ENCODE peak calls at places on chromosomes 1 and 21, in four cellular contexts. D is aorta, Y is GM12878, G is Karpas-422. L is an unnamed sample. For H3K27me3, the result is how much of the 10 kb centered on the place peaks cover.

GRCh38 chr1:67211589-67212563 is 45.6 kb downstream of the IL23R start:
- DNase-seq in D (no peak), Y (no peak), G (peak), L (no peak)

GRCh38 chr1:27142464-27142863 is 12.5 kb downstream of the SLC9A1 start:
- DNase-seq in D (no peak), Y (no peak), G (peak), L (no peak)

GRCh38 chr1:204477036-204477740 is 17.4 kb downstream of the PIK3C2B start:
- DNase-seq in D (no peak), Y (no peak), G (no peak), L (no peak)

GRCh38 chr1:234111458-234112142 is 207.1 kb downstream of the SLC35F3 start:
- DNase-seq in D (no peak), Y (no peak), G (no peak), L (no peak)

GRCh38 chr1:223312705-223313414 is 51.1 kb downstream of the SUSD4 start:
- DNase-seq in D (no peak), Y (no peak), G (no peak), L (no peak)

GRCh38 chr1:228333739-228334115 is 72.9 kb downstream of the TRIM11 start:
- DNase-seq in D (peak), Y (no peak), G (no peak), L (no peak)

GRCh38 chr1:25619101-25619890 is 2.7 kb downstream of the MAN1C1 start:
- DNase-seq in D (no peak), Y (no peak), G (peak), L (no peak)

GRCh38 chr1:53651356-53651755 is 87.6 kb downstream of the GLIS1 start:
- DNase-seq in D (peak), Y (no peak), G (no peak), L (no peak)

GRCh38 chr1:87362834-87363426 is 34.2 kb downstream of the LMO4 start:
- DNase-seq in D (no peak), Y (no peak), G (no peak), L (no peak)

DNA sequence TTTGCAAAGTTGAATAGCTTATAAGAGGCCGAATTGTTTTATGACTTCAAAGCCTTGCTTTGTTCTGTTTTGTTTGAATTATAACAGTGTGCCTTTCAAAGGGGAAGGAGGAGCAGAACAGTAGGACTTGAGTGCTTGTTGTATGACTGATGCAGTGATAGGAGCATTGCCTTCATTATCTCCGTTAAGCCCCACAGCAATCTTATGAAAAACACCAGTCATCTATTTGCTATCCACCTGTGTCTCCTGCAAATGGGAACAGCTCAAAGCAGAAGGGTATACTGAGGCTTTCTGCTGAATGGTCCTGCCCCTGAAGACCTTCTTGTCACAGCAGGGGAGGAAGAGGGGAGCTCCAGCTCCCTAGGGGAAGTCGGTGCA is 127.5 kb downstream of the RNF220 start:
- DNase-seq in D (no peak), Y (no peak), G (no peak), L (no peak)
- H3K27ac ChIP-seq in D (no peak), Y (no peak), G (no peak), L (no peak)

GRCh38 chr1:148317288-148317985 is 165.4 kb upstream of the NBPF11 start:
- DNase-seq in D (no peak), Y (no peak), G (no peak), L (no peak)
- H3K27me3 ChIP-seq in D (under half), Y (under half), G (under half), L (under half)

DNA sequence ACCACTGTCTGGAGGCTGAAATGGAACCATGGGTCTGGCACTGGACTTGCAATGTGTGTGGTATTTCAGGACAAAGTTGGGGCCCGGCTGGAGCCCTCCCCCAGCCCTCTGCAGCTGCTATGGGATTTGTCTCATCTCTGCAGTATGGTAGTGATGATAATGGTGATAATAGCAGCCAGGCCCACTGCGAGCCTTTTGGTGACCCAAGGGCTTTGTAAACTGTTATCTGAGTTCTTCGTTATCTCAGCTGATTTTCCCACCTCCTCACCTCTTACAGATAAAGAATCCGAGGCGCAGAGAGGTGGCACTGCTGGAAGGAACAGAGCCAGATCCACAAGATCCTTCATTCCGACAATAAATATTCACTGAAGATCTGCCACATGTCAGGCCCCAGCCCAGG is 11.7 kb upstream of the WNT4 start:
- DNase-seq in D (no peak), Y (no peak), G (no peak), L (no peak)
- H3K27ac ChIP-seq in D (no peak), Y (no peak), G (no peak), L (no peak)

GRCh38 chr1:57122031-57122430 is 156.2 kb upstream of the C8B start:
- DNase-seq in D (no peak), Y (no peak), G (no peak), L (no peak)
- H3K27me3 ChIP-seq in D (under half), Y (under half), G (under half), L (under half)

GRCh38 chr21:26117324-26117971 is 53.1 kb downstream of the APP start:
- DNase-seq in D (no peak), Y (no peak), G (no peak), L (no peak)
- H3K27ac ChIP-seq in D (no peak), Y (no peak), G (no peak), L (peak)